ENCODE peak calls at places on chromosomes 13 and 19, in ten cellular contexts. L, S, F, C, U, T, X, N, D and G are unnamed samples.

GRCh38 chr19:1618157-1619093 is 13.2 kb upstream of the UQCR11 start:
- DNase-seq in D (no peak), X (peak), L (no peak), C (peak), F (peak), S (no peak), N (no peak), U (no peak), T (no peak), G (no peak)

GRCh38 chr13:44231786-44232516 is 141.7 kb upstream of the SERP2 start:
- DNase-seq in D (peak), X (peak), C (peak), F (peak), U (peak), N (peak), L (peak), T (peak), S (peak), G (peak)

GRCh38 chr19:48568345-48568886 is 16.4 kb downstream of the SULT2B1 start:
- DNase-seq in L (peak), N (peak), C (peak), T (peak), X (peak), F (peak), S (peak), D (peak), U (peak), G (peak)

GRCh38 chr13:51328488-51328887 is 11.0 kb upstream of the SERPINE3 start:
- DNase-seq in X (no peak), N (no peak), C (no peak), L (no peak), T (no peak), U (no peak), F (no peak), S (no peak), D (no peak), G (no peak)

GRCh38 chr19:49528211-49528771 is 488 bp downstream of the RCN3 start:
- DNase-seq in N (no peak), F (no peak), L (no peak), U (peak), S (peak), D (peak), X (no peak), T (peak), C (no peak), G (no peak)

GRCh38 chr13:27018882-27019281 is 152.7 kb downstream of the USP12 start:
- DNase-seq in X (no peak), D (no peak), F (no peak), T (no peak), L (no peak), N (no peak), U (no peak), C (no peak), S (no peak), G (no peak)

GRCh38 chr19:38707512-38708114 is 36.7 kb downstream of the CAPN12 start:
- DNase-seq in U (no peak), S (peak), F (peak), C (peak), L (peak), D (peak), T (peak), X (no peak), N (no peak), G (no peak)

GRCh38 chr13:65133094-65133493 is 2097.0 kb downstream of the PCDH9 start:
- DNase-seq in C (no peak), U (no peak), X (no peak), N (no peak), T (no peak), S (no peak), D (no peak), F (no peak), L (no peak), G (no peak)

GRCh38 chr19:55336101-55336500 is 3.6 kb upstream of the KMT5C start:
- DNase-seq in N (no peak), T (no peak), L (no peak), X (no peak), F (no peak), S (no peak), D (no peak), C (no peak), U (no peak), G (no peak)

GRCh38 chr13:73465629-73465974 is 406.8 kb downstream of the KLF5 start:
- DNase-seq in D (no peak), T (peak), N (no peak), X (no peak), F (no peak), C (no peak), L (no peak), S (no peak), U (no peak), G (no peak)

GRCh38 chr13:99403458-99403971 is 96.3 kb upstream of the GPR183 start:
- DNase-seq in C (no peak), X (no peak), L (no peak), D (no peak), S (no peak), U (no peak), F (no peak), T (no peak), N (no peak), G (peak)

DNA sequence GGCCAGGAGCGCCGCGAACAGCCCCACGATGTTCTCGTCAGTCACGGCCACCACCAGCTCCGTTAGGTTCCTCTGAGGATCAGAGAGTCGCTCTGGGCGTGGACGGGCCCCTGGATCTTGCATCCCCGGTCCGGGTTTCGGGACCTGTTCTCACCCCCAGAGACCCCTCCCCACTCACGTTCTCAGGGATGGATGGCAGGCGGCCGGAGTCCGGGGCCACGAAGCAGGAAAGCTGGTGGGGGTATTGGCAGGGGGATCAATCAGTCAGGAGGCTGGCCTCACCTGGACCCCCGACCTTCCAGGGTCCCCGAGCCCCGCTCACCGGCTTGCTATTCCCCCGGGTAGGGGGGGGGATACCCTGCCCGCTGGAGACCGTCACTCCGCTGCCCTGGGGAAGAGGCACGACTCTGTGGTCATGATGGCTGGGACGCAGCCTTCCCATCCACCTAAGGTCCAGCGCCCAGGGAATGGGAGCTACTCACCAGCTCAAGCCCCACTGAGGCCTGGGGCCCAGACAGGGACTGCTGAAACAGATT is 4.6 kb downstream of the DENND1C start:
- DNase-seq in L (no peak), X (no peak), C (no peak), T (no peak), S (no peak), D (no peak), U (no peak), F (no peak), N (no peak), G (no peak)
- H3K4me3 ChIP-seq in L (peak), X (no peak), C (no peak), T (peak), S (no peak), D (peak), U (no peak), F (peak), N (no peak), G (no peak)

DNA sequence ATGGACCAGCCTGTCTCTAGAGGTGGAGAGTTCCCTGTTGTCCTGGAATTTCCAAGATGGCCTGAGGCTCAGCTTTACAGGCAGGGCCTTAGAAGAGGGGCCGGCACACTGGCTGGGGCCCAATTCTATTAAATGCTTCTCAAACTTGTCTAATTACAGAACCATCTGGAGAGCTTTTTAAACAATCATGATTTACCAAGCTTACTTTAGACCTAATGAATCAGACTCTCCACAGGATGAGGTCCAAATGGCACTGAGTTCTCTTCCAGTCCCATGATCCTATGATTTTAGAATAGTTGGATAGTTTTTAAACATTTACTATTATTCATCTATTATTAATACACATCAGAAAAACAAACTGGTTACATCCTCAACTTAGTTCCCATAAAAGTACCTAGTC is 123.5 kb downstream of the DNAJC3 start:
- DNase-seq in D (no peak), L (no peak), F (no peak), U (no peak), S (no peak), C (no peak), N (no peak), X (no peak), T (peak), G (no peak)
- TF ChIP-seq POLR2A in D (no peak), L (no peak), F (no peak), U (no peak), S (no peak), C (no peak), N (no peak), X (no peak), T (no peak), G (no peak)

GRCh38 chr13:110680852-110681251 is 25.1 kb downstream of the CARS2 start:
- DNase-seq in F (no peak), D (no peak), N (no peak), L (no peak), C (no peak), U (no peak), S (peak), T (no peak), X (no peak), G (no peak)
- TF ChIP-seq CTCF in F (no peak), D (no peak), N (peak), L (no peak), C (peak), U (no peak), S (peak), T (peak), X (peak), G (no peak)

GRCh38 chr13:49782784-49783183 is 9.7 kb downstream of the KPNA3 start:
- DNase-seq in C (no peak), F (no peak), T (no peak), L (no peak), N (no peak), S (no peak), X (no peak), D (no peak), U (no peak), G (no peak)

GRCh38 chr13:49783865-49784264 is 8.6 kb downstream of the KPNA3 start:
- DNase-seq in S (no peak), U (no peak), D (no peak), T (no peak), N (no peak), L (no peak), F (no peak), X (no peak), C (no peak), G (no peak)

GRCh38 chr13:49789961-49790360 is 2.5 kb downstream of the KPNA3 start:
- DNase-seq in F (no peak), C (no peak), S (no peak), N (no peak), D (no peak), T (no peak), X (no peak), U (no peak), L (no peak), G (no peak)

GRCh38 chr13:49784886-49785570 is 7.5 kb downstream of the KPNA3 start:
- DNase-seq in D (no peak), N (no peak), L (no peak), S (no peak), X (no peak), C (no peak), F (no peak), U (no peak), T (peak), G (no peak)

GRCh38 chr13:49786609-49787008 is 5.9 kb downstream of the KPNA3 start:
- DNase-seq in F (no peak), X (no peak), L (no peak), U (no peak), S (no peak), D (no peak), T (no peak), C (no peak), N (no peak), G (no peak)
- H3K4me3 ChIP-seq in F (no peak), X (no peak), L (no peak), U (no peak), S (no peak), D (no peak), T (no peak), C (no peak), N (no peak), G (no peak)

GRCh38 chr19:10228925-10229324 is 2.2 kb downstream of the S1PR2 start:
- DNase-seq in D (no peak), S (peak), F (no peak), U (no peak), N (no peak), X (peak), C (peak), L (no peak), T (peak), G (no peak)

GRCh38 chr19:10226376-10227214 is 4.5 kb downstream of the S1PR2 start:
- DNase-seq in D (peak), N (peak), L (peak), U (peak), T (peak), X (no peak), C (peak), S (no peak), F (peak), G (peak)

GRCh38 chr19:10226021-10226375 is 5.1 kb downstream of the S1PR2 start:
- DNase-seq in F (no peak), N (no peak), X (no peak), S (no peak), T (no peak), D (no peak), L (no peak), C (no peak), U (peak), G (no peak)

GRCh38 chr19:10228393-10228792 is 2.7 kb downstream of the S1PR2 start:
- DNase-seq in C (no peak), N (no peak), U (no peak), T (no peak), D (no peak), L (no peak), F (no peak), X (no peak), S (no peak), G (no peak)

GRCh38 chr19:10227215-10227971 is 3.7 kb downstream of the S1PR2 start:
- DNase-seq in C (peak), L (peak), N (peak), T (no peak), F (no peak), X (no peak), U (no peak), S (no peak), D (no peak), G (peak)
- TF ChIP-seq POLR2A in C (no peak), L (no peak), N (peak), T (no peak), F (no peak), X (no peak), U (no peak), S (no peak), D (no peak), G (no peak)

DNA sequence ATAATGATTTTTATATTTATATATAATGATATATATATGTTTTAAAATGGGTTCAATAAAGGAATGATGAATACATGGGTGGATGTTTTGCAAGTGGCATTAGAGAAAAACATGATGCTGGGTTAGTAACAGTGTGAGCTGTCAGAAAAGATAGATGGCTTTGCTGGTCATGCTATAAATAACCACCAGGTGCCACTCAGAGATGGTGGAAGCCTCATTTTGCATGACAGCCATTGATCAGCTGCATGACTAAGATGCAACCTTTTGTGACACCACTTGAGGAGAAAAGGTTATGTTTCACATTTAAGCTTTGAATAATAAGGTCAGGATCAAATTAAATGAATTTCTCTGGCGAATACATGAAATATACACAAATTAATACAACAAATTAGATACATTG is 737.7 kb downstream of the PCDH9 start:
- DNase-seq in C (no peak), N (no peak), D (no peak), T (no peak), S (peak), F (no peak), L (no peak), U (no peak), X (no peak), G (no peak)
- TF ChIP-seq CTCF in C (no peak), N (no peak), D (no peak), T (no peak), S (no peak), F (no peak), L (no peak), U (no peak), X (no peak), G (no peak)

DNA sequence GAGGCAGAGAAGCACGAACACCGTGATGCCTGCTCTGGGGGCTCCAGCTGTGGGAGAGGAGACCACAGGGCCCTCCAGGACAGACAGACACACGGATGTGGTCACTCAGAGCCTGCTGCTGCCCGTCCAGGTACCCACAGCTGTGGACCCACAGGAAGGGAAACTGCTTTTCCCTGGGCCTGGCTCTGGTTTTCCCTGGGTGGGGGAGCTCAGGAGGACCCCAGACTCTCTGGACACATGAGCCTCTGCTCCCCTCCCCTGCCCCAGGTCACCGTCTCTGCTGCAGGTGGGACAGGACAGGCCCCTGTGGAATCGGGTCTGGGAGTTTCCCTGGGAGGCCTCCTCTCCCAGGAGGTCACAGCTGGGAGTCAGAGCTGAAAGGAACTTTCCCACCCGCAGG is 7.3 kb downstream of the LILRA4 start:
- DNase-seq in L (no peak), N (no peak), S (no peak), T (no peak), D (no peak), F (no peak), U (no peak), X (no peak), C (no peak), G (peak)
- H3K4me3 ChIP-seq in L (no peak), N (no peak), S (no peak), T (no peak), D (no peak), F (no peak), U (no peak), X (no peak), C (no peak), G (no peak)

GRCh38 chr19:14817052-14817451 is 17.9 kb downstream of the OR7A5 start:
- DNase-seq in F (no peak), U (no peak), C (no peak), T (no peak), L (no peak), X (no peak), N (no peak), S (no peak), D (no peak), G (no peak)

GRCh38 chr19:14814982-14815381 is 20.0 kb downstream of the OR7A5 start:
- DNase-seq in F (no peak), S (no peak), U (no peak), N (no peak), C (no peak), T (no peak), D (no peak), L (no peak), X (no peak), G (no peak)

GRCh38 chr19:14821958-14822357 is 13.0 kb downstream of the OR7A5 start:
- DNase-seq in F (no peak), D (no peak), T (no peak), X (no peak), S (no peak), L (no peak), U (no peak), N (no peak), C (no peak), G (no peak)

GRCh38 chr19:14818588-14818987 is 16.4 kb downstream of the OR7A5 start:
- DNase-seq in S (no peak), C (no peak), F (no peak), U (no peak), L (no peak), T (no peak), D (no peak), X (no peak), N (no peak), G (no peak)
- TF ChIP-seq POLR2A in S (no peak), C (no peak), F (no peak), U (no peak), L (no peak), T (no peak), D (no peak), X (no peak), N (no peak), G (no peak)

DNA sequence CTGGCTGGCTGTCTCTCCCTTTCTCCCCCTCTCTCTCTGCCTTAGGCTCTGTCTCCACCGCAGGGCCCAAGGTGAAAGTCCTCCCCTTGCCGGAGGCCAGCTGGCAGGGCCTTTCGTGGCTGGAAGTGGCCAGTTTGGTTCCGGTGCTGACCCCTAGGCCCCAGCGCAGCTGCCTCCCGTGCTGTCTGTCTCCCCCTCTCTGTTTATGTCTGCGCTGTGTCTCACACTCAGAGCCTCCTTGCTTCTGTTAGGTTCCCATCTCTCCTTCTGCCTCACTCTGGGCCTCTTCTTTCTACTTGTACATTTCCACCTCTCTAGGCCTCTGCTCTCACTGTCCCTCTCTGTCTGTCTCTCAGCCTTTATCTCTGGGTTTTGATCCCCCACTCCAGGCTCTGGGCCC is 13.1 kb downstream of the CCDC97 start:
- DNase-seq in F (no peak), S (peak), C (no peak), D (no peak), U (peak), N (no peak), L (no peak), X (no peak), T (peak), G (no peak)
- TF ChIP-seq CTCF in F (no peak), S (no peak), C (no peak), D (no peak), U (no peak), N (no peak), L (no peak), X (no peak), T (no peak), G (no peak)